ENCODE peak calls at places on chromosome 4, in five cellular contexts. One of them, this sample, is unnamed.

GRCh38 chr4:177302371-177303100 is 7.1 kb upstream of the NEIL3 start:
- DNase-seq in OCI-LY7: no peak
- DNase-seq in GM23248: peak
- DNase-seq in naive thymus-derived CD4-positive, alpha-beta T cell: no peak
- DNase-seq in PC-9: no peak
- DNase-seq in this sample: no peak

GRCh38 chr4:123249821-123250220 is 146.8 kb upstream of the SPRY1 start:
- DNase-seq in OCI-LY7: no peak
- DNase-seq in GM23248: no peak
- DNase-seq in naive thymus-derived CD4-positive, alpha-beta T cell: no peak
- DNase-seq in PC-9: no peak
- DNase-seq in this sample: no peak

GRCh38 chr4:146029147-146029546 is 90.5 kb upstream of the ZNF827 start:
- DNase-seq in OCI-LY7: peak
- DNase-seq in GM23248: peak
- DNase-seq in naive thymus-derived CD4-positive, alpha-beta T cell: no peak
- DNase-seq in PC-9: no peak
- DNase-seq in this sample: no peak

GRCh38 chr4:128220286-128221235 is 67.1 kb downstream of the PGRMC2 start:
- DNase-seq in OCI-LY7: peak
- DNase-seq in GM23248: peak
- DNase-seq in naive thymus-derived CD4-positive, alpha-beta T cell: no peak
- DNase-seq in PC-9: peak
- DNase-seq in this sample: no peak

GRCh38 chr4:181799670-181800069 is 443.5 kb upstream of the TENM3 start:
- DNase-seq in OCI-LY7: no peak
- DNase-seq in GM23248: no peak
- DNase-seq in naive thymus-derived CD4-positive, alpha-beta T cell: no peak
- DNase-seq in PC-9: no peak
- DNase-seq in this sample: no peak

GRCh38 chr4:138190452-138190858 is 51.7 kb downstream of the SLC7A11 start:
- DNase-seq in OCI-LY7: peak
- DNase-seq in GM23248: no peak
- DNase-seq in naive thymus-derived CD4-positive, alpha-beta T cell: no peak
- DNase-seq in PC-9: no peak
- DNase-seq in this sample: no peak

GRCh38 chr4:17494258-17494657 is 17.6 kb downstream of the QDPR start:
- DNase-seq in OCI-LY7: no peak
- DNase-seq in GM23248: peak
- DNase-seq in naive thymus-derived CD4-positive, alpha-beta T cell: no peak
- DNase-seq in PC-9: no peak
- DNase-seq in this sample: peak

GRCh38 chr4:57554693-57555092 is 444.5 kb upstream of the IGFBP7 start:
- DNase-seq in OCI-LY7: no peak
- DNase-seq in GM23248: no peak
- DNase-seq in naive thymus-derived CD4-positive, alpha-beta T cell: no peak
- DNase-seq in PC-9: no peak
- DNase-seq in this sample: no peak

GRCh38 chr4:8600686-8601085 is 8.1 kb downstream of the CPZ start:
- DNase-seq in OCI-LY7: no peak
- DNase-seq in GM23248: no peak
- DNase-seq in naive thymus-derived CD4-positive, alpha-beta T cell: no peak
- DNase-seq in PC-9: no peak
- DNase-seq in this sample: no peak

GRCh38 chr4:73692284-73692683 is 48.1 kb upstream of the CXCL8 start:
- DNase-seq in OCI-LY7: no peak
- DNase-seq in GM23248: peak
- DNase-seq in naive thymus-derived CD4-positive, alpha-beta T cell: no peak
- DNase-seq in PC-9: no peak
- DNase-seq in this sample: no peak

GRCh38 chr4:7970031-7970946 is 30.6 kb upstream of the AFAP1 start:
- DNase-seq in OCI-LY7: no peak
- DNase-seq in GM23248: peak
- DNase-seq in naive thymus-derived CD4-positive, alpha-beta T cell: peak
- DNase-seq in PC-9: peak
- DNase-seq in this sample: no peak

GRCh38 chr4:138910914-138911336 is 104.7 kb upstream of the NOCT start:
- DNase-seq in OCI-LY7: no peak
- DNase-seq in GM23248: peak
- DNase-seq in naive thymus-derived CD4-positive, alpha-beta T cell: no peak
- DNase-seq in PC-9: peak
- DNase-seq in this sample: peak

GRCh38 chr4:105543881-105544280 is 8.5 kb upstream of the ARHGEF38 start:
- DNase-seq in OCI-LY7: no peak
- DNase-seq in GM23248: no peak
- DNase-seq in naive thymus-derived CD4-positive, alpha-beta T cell: no peak
- DNase-seq in PC-9: no peak
- DNase-seq in this sample: no peak

GRCh38 chr4:25161599-25161960 is 1.3 kb upstream of the SEPSECS start:
- DNase-seq in OCI-LY7: peak
- DNase-seq in GM23248: peak
- DNase-seq in naive thymus-derived CD4-positive, alpha-beta T cell: no peak
- DNase-seq in PC-9: peak
- DNase-seq in this sample: no peak

GRCh38 chr4:5511791-5512190 is 196.6 kb downstream of the EVC2 start:
- DNase-seq in OCI-LY7: no peak
- DNase-seq in GM23248: peak
- DNase-seq in naive thymus-derived CD4-positive, alpha-beta T cell: no peak
- DNase-seq in PC-9: no peak
- DNase-seq in this sample: no peak

GRCh38 chr4:107148922-107149321 is 112.8 kb upstream of the DKK2 start:
- DNase-seq in OCI-LY7: no peak
- DNase-seq in GM23248: no peak
- DNase-seq in naive thymus-derived CD4-positive, alpha-beta T cell: no peak
- DNase-seq in PC-9: no peak
- DNase-seq in this sample: no peak

GRCh38 chr4:140247237-140247636 is 93.3 kb upstream of the MAML3 start:
- DNase-seq in OCI-LY7: no peak
- DNase-seq in GM23248: no peak
- DNase-seq in naive thymus-derived CD4-positive, alpha-beta T cell: no peak
- DNase-seq in PC-9: no peak
- DNase-seq in this sample: no peak

GRCh38 chr4:100736651-100737450 is 219.0 kb upstream of the EMCN start:
- DNase-seq in OCI-LY7: no peak
- DNase-seq in GM23248: peak
- DNase-seq in naive thymus-derived CD4-positive, alpha-beta T cell: no peak
- DNase-seq in PC-9: peak
- DNase-seq in this sample: peak

GRCh38 chr4:139454111-139454600 is at the start of gene RAB33B:
- DNase-seq in OCI-LY7: peak
- DNase-seq in GM23248: peak
- DNase-seq in naive thymus-derived CD4-positive, alpha-beta T cell: no peak
- DNase-seq in PC-9: no peak
- DNase-seq in this sample: no peak

GRCh38 chr4:24730256-24731001 is 64.9 kb upstream of the SOD3 start:
- DNase-seq in OCI-LY7: no peak
- DNase-seq in GM23248: peak
- DNase-seq in naive thymus-derived CD4-positive, alpha-beta T cell: no peak
- DNase-seq in PC-9: no peak
- DNase-seq in this sample: no peak

GRCh38 chr4:183402771-183403170 is 41.7 kb upstream of the CDKN2AIP start:
- DNase-seq in OCI-LY7: no peak
- DNase-seq in GM23248: peak
- DNase-seq in naive thymus-derived CD4-positive, alpha-beta T cell: no peak
- DNase-seq in PC-9: peak
- DNase-seq in this sample: no peak

GRCh38 chr4:71974681-71975080 is 57.1 kb upstream of the NPFFR2 start:
- DNase-seq in OCI-LY7: no peak
- DNase-seq in GM23248: peak
- DNase-seq in naive thymus-derived CD4-positive, alpha-beta T cell: no peak
- DNase-seq in PC-9: no peak
- DNase-seq in this sample: peak

GRCh38 chr4:142272452-142272851 is 573.6 kb downstream of the INPP4B start:
- DNase-seq in OCI-LY7: no peak
- DNase-seq in GM23248: no peak
- DNase-seq in naive thymus-derived CD4-positive, alpha-beta T cell: no peak
- DNase-seq in PC-9: no peak
- DNase-seq in this sample: no peak

GRCh38 chr4:142278663-142279062 is 567.4 kb downstream of the INPP4B start:
- DNase-seq in OCI-LY7: no peak
- DNase-seq in GM23248: no peak
- DNase-seq in naive thymus-derived CD4-positive, alpha-beta T cell: no peak
- DNase-seq in PC-9: peak
- DNase-seq in this sample: peak

GRCh38 chr4:142278171-142278570 is 567.9 kb downstream of the INPP4B start:
- DNase-seq in OCI-LY7: no peak
- DNase-seq in GM23248: peak
- DNase-seq in naive thymus-derived CD4-positive, alpha-beta T cell: no peak
- DNase-seq in PC-9: no peak
- DNase-seq in this sample: no peak

GRCh38 chr4:142271832-142272231 is 574.3 kb downstream of the INPP4B start:
- DNase-seq in OCI-LY7: no peak
- DNase-seq in GM23248: no peak
- DNase-seq in naive thymus-derived CD4-positive, alpha-beta T cell: no peak
- DNase-seq in PC-9: no peak
- DNase-seq in this sample: no peak

GRCh38 chr4:142274137-142274536 is 572.0 kb downstream of the INPP4B start:
- DNase-seq in OCI-LY7: no peak
- DNase-seq in GM23248: peak
- DNase-seq in naive thymus-derived CD4-positive, alpha-beta T cell: no peak
- DNase-seq in PC-9: peak
- DNase-seq in this sample: peak
- H3K27ac ChIP-seq in OCI-LY7: no peak
- H3K27ac ChIP-seq in GM23248: peak
- H3K27ac ChIP-seq in naive thymus-derived CD4-positive, alpha-beta T cell: no peak
- H3K27ac ChIP-seq in PC-9: peak
- H3K27ac ChIP-seq in this sample: peak

GRCh38 chr4:40199179-40199670 is 2.4 kb downstream of the RHOH start:
- DNase-seq in OCI-LY7: peak
- DNase-seq in GM23248: no peak
- DNase-seq in naive thymus-derived CD4-positive, alpha-beta T cell: no peak
- DNase-seq in PC-9: no peak
- DNase-seq in this sample: no peak

GRCh38 chr4:40201898-40202297 is 5.1 kb downstream of the RHOH start:
- DNase-seq in OCI-LY7: peak
- DNase-seq in GM23248: no peak
- DNase-seq in naive thymus-derived CD4-positive, alpha-beta T cell: no peak
- DNase-seq in PC-9: no peak
- DNase-seq in this sample: no peak

GRCh38 chr4:40202474-40202873 is 5.6 kb downstream of the RHOH start:
- DNase-seq in OCI-LY7: peak
- DNase-seq in GM23248: no peak
- DNase-seq in naive thymus-derived CD4-positive, alpha-beta T cell: no peak
- DNase-seq in PC-9: no peak
- DNase-seq in this sample: no peak

GRCh38 chr4:40199999-40200880 is 3.4 kb downstream of the RHOH start:
- DNase-seq in OCI-LY7: peak
- DNase-seq in GM23248: no peak
- DNase-seq in naive thymus-derived CD4-positive, alpha-beta T cell: peak
- DNase-seq in PC-9: no peak
- DNase-seq in this sample: no peak

DNA sequence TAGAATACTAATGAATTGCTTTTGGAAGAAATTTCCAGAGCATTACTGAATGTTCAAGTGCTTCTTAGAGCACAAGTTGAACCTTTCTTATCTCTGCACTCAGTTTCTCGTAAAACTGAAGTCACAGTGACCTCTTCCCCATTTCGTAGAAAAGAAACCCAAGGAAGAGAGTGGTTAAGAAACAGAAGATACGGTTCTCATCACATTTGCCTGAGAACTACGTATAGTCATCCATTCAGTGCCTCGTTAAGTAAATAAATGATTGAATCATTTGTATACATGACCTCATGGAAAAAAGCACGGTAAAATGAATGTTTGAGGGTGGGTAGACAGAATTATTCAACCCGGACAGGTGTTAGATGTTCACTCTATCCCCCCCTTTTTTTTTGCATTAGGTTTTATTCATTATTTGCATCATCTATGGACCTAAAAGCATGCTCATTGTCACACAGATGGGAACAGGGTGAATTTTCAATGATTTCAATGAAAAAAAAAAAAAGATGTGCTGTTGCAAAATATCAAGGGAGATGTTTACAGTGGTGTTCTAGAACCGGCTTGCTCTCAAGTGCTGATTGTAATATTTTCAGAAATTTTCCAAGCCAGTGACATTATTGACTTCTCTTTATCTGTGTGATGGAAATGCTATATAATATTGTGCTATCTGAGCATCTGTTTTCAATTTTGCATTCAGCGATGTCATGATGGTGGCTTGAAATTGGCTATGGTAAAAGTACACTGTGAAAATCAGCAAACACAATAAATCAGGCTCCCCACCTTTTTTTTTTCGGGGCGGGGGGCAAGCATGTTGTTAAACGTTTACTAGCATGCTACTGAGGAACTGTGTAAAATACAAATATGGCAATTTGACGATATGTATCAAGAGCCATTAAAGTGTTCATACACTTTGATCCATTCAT is 4.3 kb downstream of the RHOH start:
- DNase-seq in OCI-LY7: peak
- DNase-seq in GM23248: no peak
- DNase-seq in naive thymus-derived CD4-positive, alpha-beta T cell: no peak
- DNase-seq in PC-9: no peak
- DNase-seq in this sample: no peak
- H3K27ac ChIP-seq in OCI-LY7: peak
- H3K27ac ChIP-seq in GM23248: no peak
- H3K27ac ChIP-seq in naive thymus-derived CD4-positive, alpha-beta T cell: peak
- H3K27ac ChIP-seq in PC-9: no peak
- H3K27ac ChIP-seq in this sample: no peak

GRCh38 chr4:22532896-22533295 is 17.0 kb upstream of the ADGRA3 start:
- DNase-seq in OCI-LY7: no peak
- DNase-seq in GM23248: no peak
- DNase-seq in naive thymus-derived CD4-positive, alpha-beta T cell: no peak
- DNase-seq in PC-9: no peak
- DNase-seq in this sample: peak

GRCh38 chr4:22534374-22534773 is 18.5 kb upstream of the ADGRA3 start:
- DNase-seq in OCI-LY7: no peak
- DNase-seq in GM23248: no peak
- DNase-seq in naive thymus-derived CD4-positive, alpha-beta T cell: no peak
- DNase-seq in PC-9: no peak
- DNase-seq in this sample: no peak

GRCh38 chr4:22531638-22532037 is 15.8 kb upstream of the ADGRA3 start:
- DNase-seq in OCI-LY7: no peak
- DNase-seq in GM23248: no peak
- DNase-seq in naive thymus-derived CD4-positive, alpha-beta T cell: no peak
- DNase-seq in PC-9: no peak
- DNase-seq in this sample: no peak

GRCh38 chr4:22531226-22531625 is 15.4 kb upstream of the ADGRA3 start:
- DNase-seq in OCI-LY7: no peak
- DNase-seq in GM23248: peak
- DNase-seq in naive thymus-derived CD4-positive, alpha-beta T cell: no peak
- DNase-seq in PC-9: no peak
- DNase-seq in this sample: no peak

DNA sequence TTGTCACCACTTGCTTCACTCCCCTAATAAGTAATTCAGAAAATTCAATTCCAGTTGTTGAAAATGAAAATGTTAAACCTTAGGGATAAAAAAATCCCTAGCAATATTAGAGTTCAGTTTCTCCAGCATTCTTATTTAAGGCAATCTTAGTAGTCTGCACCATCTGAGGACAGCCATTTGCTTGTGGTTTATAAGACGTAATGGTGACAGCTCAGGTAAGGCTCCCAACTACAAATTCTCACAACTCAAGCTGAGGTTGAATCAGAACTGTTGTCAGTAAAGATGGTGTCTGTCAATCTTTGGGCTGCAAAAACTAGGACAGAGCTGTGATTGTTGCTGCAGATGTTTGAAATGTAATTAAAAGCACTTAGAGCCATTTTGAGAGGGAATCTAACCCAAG is 16.3 kb upstream of the ADGRA3 start:
- DNase-seq in OCI-LY7: no peak
- DNase-seq in GM23248: no peak
- DNase-seq in naive thymus-derived CD4-positive, alpha-beta T cell: no peak
- DNase-seq in PC-9: no peak
- DNase-seq in this sample: no peak
- H3K27ac ChIP-seq in OCI-LY7: no peak
- H3K27ac ChIP-seq in GM23248: no peak
- H3K27ac ChIP-seq in naive thymus-derived CD4-positive, alpha-beta T cell: no peak
- H3K27ac ChIP-seq in PC-9: no peak
- H3K27ac ChIP-seq in this sample: no peak

GRCh38 chr4:88860594-88860993 is 163.0 kb upstream of the NAP1L5 start:
- DNase-seq in OCI-LY7: no peak
- DNase-seq in GM23248: no peak
- DNase-seq in naive thymus-derived CD4-positive, alpha-beta T cell: no peak
- DNase-seq in PC-9: no peak
- DNase-seq in this sample: no peak
- H3K27ac ChIP-seq in OCI-LY7: no peak
- H3K27ac ChIP-seq in GM23248: no peak
- H3K27ac ChIP-seq in naive thymus-derived CD4-positive, alpha-beta T cell: no peak
- H3K27ac ChIP-seq in PC-9: no peak
- H3K27ac ChIP-seq in this sample: no peak